ENCODE peak calls at places on chromosome 16, in six cellular contexts. U is GM12865; W is activated T-cell treated with anti-CD3 and anti-CD28 coated beads, Interleukin-2, amount 50 U/mL, for 4 hours; G is ACHN; P is COR-L47; V is NCI-H1092. N is an unnamed sample.

GRCh38 chr16:10325783-10326543 is 59.9 kb upstream of the ATF7IP2 start:
- DNase-seq in U (no peak), G (no peak), P (no peak), V (no peak), W (no peak), N (no peak)

GRCh38 chr16:48081656-48082055 is 74.1 kb downstream of the ABCC12 start:
- DNase-seq in P (no peak), U (no peak), G (no peak), W (no peak), V (no peak), N (no peak)

GRCh38 chr16:63426275-63426870 is 1390.1 kb upstream of the CDH8 start:
- DNase-seq in V (no peak), U (no peak), G (no peak), P (no peak), W (no peak), N (no peak)

GRCh38 chr16:17448640-17449638 is 21.8 kb downstream of the XYLT1 start:
- DNase-seq in P (no peak), V (no peak), W (no peak), U (peak), G (no peak), N (no peak)

GRCh38 chr16:29804455-29805231 is 1.7 kb upstream of the MAZ start:
- DNase-seq in P (peak), U (no peak), V (peak), W (no peak), G (peak), N (no peak)

GRCh38 chr16:29820730-29821662 is 734 bp downstream of the MVP start:
- DNase-seq in U (peak), W (peak), G (peak), P (no peak), V (no peak), N (no peak)

GRCh38 chr16:81446318-81447275 is 2.0 kb downstream of the CMIP start:
- DNase-seq in U (peak), G (no peak), P (peak), W (no peak), V (no peak), N (no peak)

GRCh38 chr16:64964126-64964540 is 157.7 kb downstream of the CDH11 start:
- DNase-seq in P (no peak), V (no peak), G (no peak), U (no peak), W (no peak), N (no peak)

GRCh38 chr16:46949216-46949892 is 24.1 kb downstream of the DNAJA2 start:
- DNase-seq in U (peak), V (no peak), W (peak), G (no peak), P (no peak), N (no peak)

GRCh38 chr16:78729687-78730086 is 630.2 kb downstream of the WWOX start:
- DNase-seq in W (no peak), G (no peak), U (peak), P (no peak), V (no peak), N (no peak)

GRCh38 chr16:66947302-66948033 is 12.2 kb downstream of the CES2 start:
- DNase-seq in U (peak), V (peak), P (peak), W (peak), G (peak), N (peak)

GRCh38 chr16:2816751-2817495 is at the start of gene PRSS21:
- DNase-seq in G (no peak), V (no peak), U (peak), W (peak), P (no peak), N (no peak)

GRCh38 chr16:88626646-88627045 is 11.7 kb upstream of the IL17C start:
- DNase-seq in U (no peak), V (no peak), P (no peak), W (no peak), G (no peak), N (no peak)

GRCh38 chr16:1612320-1613111 is at the start of gene CRAMP1:
- DNase-seq in U (peak), G (peak), V (no peak), W (no peak), P (no peak), N (no peak)

GRCh38 chr16:30896203-30896889 is at the start of gene CTF1:
- DNase-seq in U (no peak), V (no peak), W (no peak), G (peak), P (no peak), N (peak)

GRCh38 chr16:11330526-11331237 is 14.6 kb upstream of the RMI2 start:
- DNase-seq in P (no peak), U (no peak), G (no peak), W (no peak), V (no peak), N (no peak)

GRCh38 chr16:14148016-14148415 is 76.9 kb downstream of the MRTFB start:
- DNase-seq in G (no peak), U (no peak), V (no peak), W (no peak), P (no peak), N (no peak)

GRCh38 chr16:88359008-88359407 is 23.8 kb upstream of the ZNF469 start:
- DNase-seq in U (no peak), P (no peak), W (no peak), G (no peak), V (no peak), N (no peak)

GRCh38 chr16:66207139-66207863 is 159.2 kb upstream of the CDH5 start:
- DNase-seq in W (no peak), U (no peak), P (peak), G (no peak), V (peak), N (no peak)

GRCh38 chr16:4244254-4244812 is 2.5 kb upstream of the SRL start:
- DNase-seq in V (no peak), G (peak), P (no peak), U (no peak), W (no peak), N (peak)

GRCh38 chr16:31183432-31184428 is 3.8 kb downstream of the FUS start:
- DNase-seq in P (no peak), U (no peak), G (no peak), W (no peak), V (no peak), N (no peak)

GRCh38 chr16:24045641-24046040 is 209.9 kb downstream of the PRKCB start:
- DNase-seq in V (peak), U (no peak), G (no peak), P (peak), W (no peak), N (peak)

GRCh38 chr16:52471650-52472370 is 75.1 kb downstream of the TOX3 start:
- DNase-seq in V (no peak), G (peak), W (no peak), P (no peak), U (no peak), N (no peak)

GRCh38 chr16:49472598-49472997 is 99.0 kb downstream of the C16orf78 start:
- DNase-seq in U (no peak), W (no peak), P (no peak), V (peak), G (no peak), N (no peak)

GRCh38 chr16:55056585-55057520 is 126.2 kb downstream of the IRX5 start:
- DNase-seq in U (no peak), P (no peak), V (peak), G (no peak), W (no peak), N (peak)

GRCh38 chr16:78641463-78641862 is 542.0 kb downstream of the WWOX start:
- DNase-seq in G (no peak), P (no peak), W (no peak), U (no peak), V (no peak), N (no peak)

GRCh38 chr16:71771571-71771970 is 37.1 kb downstream of the AP1G1 start:
- DNase-seq in V (no peak), G (no peak), U (no peak), W (no peak), P (no peak), N (no peak)

GRCh38 chr16:78939600-78939999 is 660.9 kb downstream of the MAF start:
- DNase-seq in W (no peak), V (no peak), P (no peak), G (no peak), U (no peak), N (no peak)

N was measured in NCI-H1436.